ENCODE peak calls at places on chromosomes 11 and 22, in six cellular contexts. L, D, C, R, N and P are unnamed samples.

GRCh38 chr11:128246364-128247234 is 340.8 kb downstream of the ETS1 start:
- DNase-seq in L (no peak), D (peak), C (no peak), R (no peak), N (no peak), P (no peak)

GRCh38 chr11:313304-313786 is 495 bp upstream of the IFITM1 start:
- DNase-seq in L (no peak), D (no peak), C (no peak), R (no peak), N (no peak), P (peak)

GRCh38 chr22:20530368-20531153 is 23.2 kb downstream of the MED15 start:
- DNase-seq in L (no peak), D (no peak), C (peak), R (peak), N (no peak), P (no peak)

GRCh38 chr22:26554956-26555355 is 35.0 kb downstream of the TPST2 start:
- DNase-seq in L (no peak), D (no peak), C (no peak), R (no peak), N (no peak), P (no peak)

GRCh38 chr11:33941637-33942160 is 49.8 kb upstream of the LMO2 start:
- DNase-seq in L (no peak), D (no peak), C (no peak), R (no peak), N (no peak), P (no peak)

GRCh38 chr22:50547231-50547851 is 1.6 kb downstream of the KLHDC7B start:
- DNase-seq in L (no peak), D (no peak), C (no peak), R (no peak), N (no peak), P (no peak)

GRCh38 chr11:64539239-64539638 is 51.8 kb upstream of the SLC22A12 start:
- DNase-seq in L (no peak), D (no peak), C (no peak), R (no peak), N (no peak), P (no peak)

GRCh38 chr22:27754247-27754887 is 47.2 kb downstream of the MN1 start:
- DNase-seq in L (no peak), D (no peak), C (no peak), R (no peak), N (no peak), P (no peak)

GRCh38 chr22:39718921-39719320 is 148.4 kb downstream of the CACNA1I start:
- DNase-seq in L (no peak), D (no peak), C (no peak), R (no peak), N (no peak), P (no peak)

GRCh38 chr22:41030891-41031290 is 61.5 kb upstream of the EP300 start:
- DNase-seq in L (no peak), D (no peak), C (no peak), R (no peak), N (no peak), P (no peak)

GRCh38 chr11:9001736-9002135 is 2.1 kb downstream of the NRIP3 start:
- DNase-seq in L (no peak), D (no peak), C (no peak), R (peak), N (no peak), P (no peak)

GRCh38 chr22:25067851-25068421 is 115.4 kb downstream of the KIAA1671 start:
- DNase-seq in L (no peak), D (no peak), C (no peak), R (no peak), N (no peak), P (no peak)

GRCh38 chr11:79100093-79100704 is 340.6 kb downstream of the TENM4 start:
- DNase-seq in L (peak), D (no peak), C (peak), R (peak), N (no peak), P (no peak)

GRCh38 chr22:39818050-39818449 is 75.5 kb downstream of the ENTHD1 start:
- DNase-seq in L (no peak), D (no peak), C (no peak), R (no peak), N (no peak), P (no peak)

GRCh38 chr11:62560566-62561103 is 13.1 kb downstream of the EEF1G start:
- DNase-seq in L (peak), D (peak), C (peak), R (peak), N (peak), P (peak)

GRCh38 chr11:115421338-115422012 is 82.7 kb downstream of the CADM1 start:
- DNase-seq in L (no peak), D (no peak), C (no peak), R (no peak), N (no peak), P (no peak)

GRCh38 chr11:115425816-115426215 is 78.4 kb downstream of the CADM1 start:
- DNase-seq in L (no peak), D (no peak), C (no peak), R (no peak), N (no peak), P (no peak)

GRCh38 chr11:115422013-115422697 is 82.1 kb downstream of the CADM1 start:
- DNase-seq in L (no peak), D (no peak), C (no peak), R (no peak), N (no peak), P (no peak)

GRCh38 chr11:115425243-115425642 is 79.0 kb downstream of the CADM1 start:
- DNase-seq in L (no peak), D (no peak), C (no peak), R (no peak), N (no peak), P (no peak)

GRCh38 chr11:115423728-115424459 is 80.3 kb downstream of the CADM1 start:
- DNase-seq in L (no peak), D (no peak), C (no peak), R (no peak), N (no peak), P (no peak)
- TF ChIP-seq EP300 in L (no peak), D (no peak), C (no peak), R (no peak), N (peak), P (no peak)

DNA sequence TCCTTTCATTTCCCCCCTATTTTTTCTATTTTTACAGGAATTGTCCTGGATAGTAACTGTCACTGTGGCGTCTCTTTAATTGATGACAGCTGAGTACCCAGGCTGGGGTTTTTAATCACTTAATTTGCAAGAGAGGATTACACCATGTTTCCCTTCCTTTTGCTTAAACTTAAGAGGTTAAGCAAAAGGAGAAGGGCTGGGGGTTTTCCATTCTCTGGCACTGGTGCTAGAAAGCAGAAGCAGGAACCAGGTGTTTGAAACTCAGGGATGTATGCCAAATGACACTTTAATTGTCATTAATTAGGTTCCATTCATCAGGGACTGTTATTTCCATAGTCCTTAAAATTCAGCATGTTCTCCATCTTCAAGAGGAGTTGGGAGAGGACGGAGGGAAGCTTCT is 746.2 kb downstream of the NELL1 start:
- DNase-seq in L (no peak), D (no peak), C (no peak), R (no peak), N (no peak), P (no peak)
- TF ChIP-seq EP300 in L (no peak), D (no peak), C (no peak), R (no peak), N (no peak), P (no peak)

GRCh38 chr11:46346886-46347636 is at the start of gene DGKZ:
- DNase-seq in L (peak), D (peak), C (peak), R (peak), N (peak), P (peak)
- TF ChIP-seq EP300 in L (no peak), D (no peak), C (no peak), R (no peak), N (no peak), P (no peak)

DNA sequence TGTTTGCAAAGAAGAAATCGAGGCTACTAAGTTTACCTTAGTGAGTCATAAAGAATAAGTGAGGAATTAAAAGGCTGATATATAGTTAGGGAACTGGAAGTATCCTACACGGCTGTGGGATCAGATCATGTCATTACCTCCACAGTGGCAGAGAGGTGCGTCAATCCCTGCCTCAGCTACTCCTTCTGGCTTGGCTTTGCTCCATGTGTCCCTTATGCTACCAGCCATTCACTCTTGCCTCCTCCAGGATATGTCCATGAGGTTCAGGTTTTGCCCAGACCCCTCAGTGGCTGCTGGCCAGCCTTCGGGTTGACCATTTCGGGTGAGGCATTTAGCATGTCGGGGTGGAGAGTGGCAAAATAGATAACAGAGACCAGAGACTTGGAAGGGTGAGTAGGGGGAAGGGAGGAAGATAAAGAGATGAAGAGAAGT is 153.4 kb downstream of the LDLRAD3 start:
- DNase-seq in L (no peak), D (no peak), C (no peak), R (no peak), N (no peak), P (no peak)
- TF ChIP-seq EP300 in L (no peak), D (no peak), C (no peak), R (no peak), N (no peak), P (no peak)